ENCODE peak calls at places on chromosome 13, in four cellular contexts. D is tibial nerve; J is stimulated activated CD8-positive, alpha-beta memory T cell treated with anti-CD3 and anti-CD28 coated beads, Interleukin-7, amount 100 ng/mL, for 1 hour; S is NCI-H774. O is an unnamed sample.

GRCh38 chr13:38202730-38203129 is 146.9 kb upstream of the UFM1 start:
- DNase-seq in J (no peak), S (no peak), D (no peak), O (no peak)

GRCh38 chr13:18952225-18953016 is 229.2 kb downstream of the TUBA3C start:
- DNase-seq in J (no peak), S (no peak), D (no peak), O (no peak)

GRCh38 chr13:111387026-111387871 is 66.8 kb downstream of the TEX29 start:
- DNase-seq in D (no peak), S (no peak), J (no peak), O (no peak)

GRCh38 chr13:51811920-51812328 is 8.0 kb upstream of the DHRS12 start:
- DNase-seq in D (no peak), S (no peak), J (no peak), O (no peak)

GRCh38 chr13:79799049-79799448 is 318.1 kb downstream of the NDFIP2 start:
- DNase-seq in J (no peak), D (no peak), S (no peak), O (no peak)

GRCh38 chr13:106274551-106275208 is 260.8 kb downstream of the EFNB2 start:
- DNase-seq in J (no peak), S (no peak), D (no peak), O (no peak)

GRCh38 chr13:21690955-21691354 is 20.1 kb downstream of the FGF9 start:
- DNase-seq in S (no peak), D (no peak), J (no peak), O (no peak)

GRCh38 chr13:58051807-58052375 is 420.3 kb downstream of the PCDH17 start:
- DNase-seq in S (no peak), J (no peak), D (no peak), O (no peak)

GRCh38 chr13:78876915-78877549 is 218.1 kb upstream of the OBI1 start:
- DNase-seq in J (no peak), D (no peak), S (no peak), O (no peak)

GRCh38 chr13:24146961-24147569 is 13.5 kb upstream of the SPATA13 start:
- DNase-seq in D (no peak), J (no peak), S (no peak), O (no peak)

GRCh38 chr13:102825921-102826706 is 19.7 kb upstream of the ERCC5 start:
- DNase-seq in S (no peak), D (no peak), J (no peak), O (no peak)

GRCh38 chr13:39039033-39039432 is 777 bp downstream of the NHLRC3 start:
- DNase-seq in D (no peak), S (no peak), J (no peak), O (no peak)

GRCh38 chr13:69168436-69168835 is 939.2 kb upstream of the ATXN8OS start:
- DNase-seq in D (no peak), S (no peak), J (no peak), O (no peak)

GRCh38 chr13:19782049-19782726 is 557 bp downstream of the PSPC1 start:
- DNase-seq in D (peak), J (peak), S (no peak), O (no peak)

GRCh38 chr13:51235756-51236564 is 13.8 kb downstream of the FAM124A start:
- DNase-seq in J (no peak), S (no peak), D (no peak), O (no peak)

GRCh38 chr13:99258210-99258860 is at the start of gene GPR18:
- DNase-seq in J (no peak), D (no peak), S (no peak), O (no peak)

GRCh38 chr13:22423261-22423660 is 752.4 kb downstream of the FGF9 start:
- DNase-seq in S (no peak), D (no peak), J (no peak), O (no peak)

GRCh38 chr13:39527961-39528720 is 74.9 kb downstream of the LHFPL6 start:
- DNase-seq in S (no peak), J (no peak), D (no peak), O (no peak)

GRCh38 chr13:109180905-109181425 is 551.6 kb downstream of the MYO16 start:
- DNase-seq in J (no peak), D (no peak), S (no peak), O (no peak)

GRCh38 chr13:113997845-113998751 is 24.2 kb upstream of the C13orf46 start:
- DNase-seq in J (no peak), S (no peak), D (peak), O (no peak)

GRCh38 chr13:20390526-20391175 is 135.0 kb downstream of the CRYL1 start:
- DNase-seq in J (no peak), S (no peak), D (no peak), O (no peak)

GRCh38 chr13:19158006-19158405 is 23.6 kb downstream of the TUBA3C start:
- DNase-seq in S (no peak), D (no peak), J (no peak), O (no peak)

GRCh38 chr13:96934889-96935490 is 59.3 kb downstream of the OXGR1 start:
- DNase-seq in S (no peak), J (no peak), D (no peak), O (no peak)

GRCh38 chr13:41648314-41648935 is 191.1 kb downstream of the RGCC start:
- DNase-seq in J (no peak), D (no peak), S (no peak), O (no peak)

GRCh38 chr13:33554919-33555791 is 262.8 kb upstream of the RFC3 start:
- DNase-seq in D (no peak), J (no peak), S (no peak), O (no peak)

GRCh38 chr13:50617134-50617721 is 226.3 kb downstream of the DLEU7 start:
- DNase-seq in J (no peak), D (no peak), S (no peak), O (no peak)

GRCh38 chr13:91381371-91381770 is 17.1 kb upstream of the GPC5 start:
- DNase-seq in S (no peak), D (no peak), J (no peak), O (no peak)

GRCh38 chr13:35159041-35159440 is 217.0 kb downstream of the NBEA start:
- DNase-seq in D (no peak), S (no peak), J (no peak), O (no peak)

GRCh38 chr13:40589285-40590109 is 76.9 kb downstream of the FOXO1 start:
- DNase-seq in J (no peak), D (peak), S (no peak), O (no peak)

GRCh38 chr13:78319101-78319627 is 284.2 kb downstream of the POU4F1 start:
- DNase-seq in J (no peak), S (no peak), D (no peak), O (no peak)

O was measured in esophagus squamous epithelium.